ENCODE peak calls at places on chromosomes 1 and 21, in four cellular contexts. One of them, this sample, is unnamed. For H3K9me3, the result is how much of the 10 kb centered on the place peaks cover.

GRCh38 chr1:53031732-53032131 is 30.3 kb upstream of the PODN start:
- DNase-seq in fibroblast of lung: no peak
- DNase-seq in uterus: no peak
- DNase-seq in lung: no peak
- DNase-seq in this sample: no peak

GRCh38 chr21:35511298-35512162 is 462.4 kb upstream of the RUNX1 start:
- DNase-seq in fibroblast of lung: peak
- DNase-seq in uterus: no peak
- DNase-seq in lung: no peak
- DNase-seq in this sample: no peak

GRCh38 chr1:60942291-60942690 is 140.1 kb upstream of the NFIA start:
- DNase-seq in fibroblast of lung: no peak
- DNase-seq in uterus: no peak
- DNase-seq in lung: no peak
- DNase-seq in this sample: no peak

GRCh38 chr1:178465011-178465410 is 31.8 kb downstream of the CLEC20A start:
- DNase-seq in fibroblast of lung: peak
- DNase-seq in uterus: no peak
- DNase-seq in lung: no peak
- DNase-seq in this sample: no peak

GRCh38 chr1:98373055-98373454 is 288.5 kb upstream of the SNX7 start:
- DNase-seq in fibroblast of lung: no peak
- DNase-seq in uterus: no peak
- DNase-seq in lung: no peak
- DNase-seq in this sample: no peak

GRCh38 chr1:55970711-55971110 is 608.7 kb downstream of the PLPP3 start:
- DNase-seq in fibroblast of lung: peak
- DNase-seq in uterus: no peak
- DNase-seq in lung: no peak
- DNase-seq in this sample: no peak

GRCh38 chr1:151037032-151037431 is 646 bp downstream of the BNIPL start:
- DNase-seq in fibroblast of lung: no peak
- DNase-seq in uterus: no peak
- DNase-seq in lung: no peak
- DNase-seq in this sample: no peak

GRCh38 chr1:204408074-204408507 is 3.5 kb downstream of the PPP1R15B start:
- DNase-seq in fibroblast of lung: peak
- DNase-seq in uterus: peak
- DNase-seq in lung: peak
- DNase-seq in this sample: no peak

GRCh38 chr21:25360593-25360992 is 246.7 kb downstream of the MRPL39 start:
- DNase-seq in fibroblast of lung: no peak
- DNase-seq in uterus: no peak
- DNase-seq in lung: no peak
- DNase-seq in this sample: no peak

GRCh38 chr1:19563336-19564097 is 78.2 kb upstream of the CAPZB start:
- DNase-seq in fibroblast of lung: peak
- DNase-seq in uterus: peak
- DNase-seq in lung: peak
- DNase-seq in this sample: peak

GRCh38 chr1:18724801-18725200 is 94.2 kb downstream of the PAX7 start:
- DNase-seq in fibroblast of lung: no peak
- DNase-seq in uterus: no peak
- DNase-seq in lung: no peak
- DNase-seq in this sample: no peak

GRCh38 chr1:165424454-165425283 is 20.3 kb downstream of the RXRG start:
- DNase-seq in fibroblast of lung: peak
- DNase-seq in uterus: peak
- DNase-seq in lung: no peak
- DNase-seq in this sample: no peak

GRCh38 chr1:203906932-203907331 is 45.5 kb downstream of the SNRPE start:
- DNase-seq in fibroblast of lung: peak
- DNase-seq in uterus: no peak
- DNase-seq in lung: no peak
- DNase-seq in this sample: no peak

DNA sequence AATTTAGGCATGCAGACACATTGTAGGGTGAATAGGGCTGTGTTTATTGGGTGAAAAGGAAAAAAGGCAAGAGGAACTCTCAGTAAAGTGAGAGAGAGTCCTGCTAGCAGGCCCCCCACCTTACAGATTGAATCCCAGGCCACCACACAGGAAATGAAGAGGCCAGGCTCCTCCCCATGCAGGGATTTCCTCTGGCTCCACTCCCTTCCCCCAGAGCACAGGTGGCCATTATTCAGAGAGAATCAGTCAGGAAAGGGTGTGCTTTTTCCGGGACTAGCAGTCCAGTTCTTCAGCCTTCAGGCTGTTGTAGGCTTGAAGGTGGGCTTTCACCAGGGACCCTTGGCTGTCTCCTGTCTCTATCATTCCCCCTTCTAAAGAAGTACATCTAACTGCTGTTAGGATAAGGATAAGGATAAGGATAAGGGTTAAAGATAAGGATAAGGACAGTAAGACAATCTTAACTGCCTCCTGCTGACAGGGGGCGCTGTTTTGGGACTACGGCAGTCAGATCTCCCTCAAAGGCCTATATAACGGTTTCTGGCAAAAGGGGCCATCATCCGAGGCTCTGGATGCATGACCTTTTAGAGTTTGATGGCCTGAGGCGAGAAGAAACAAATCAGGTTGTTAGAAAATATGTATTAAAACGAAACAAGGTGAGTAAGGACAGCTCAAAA is 26.3 kb downstream of the ZNF648 start:
- DNase-seq in fibroblast of lung: no peak
- DNase-seq in uterus: no peak
- DNase-seq in lung: no peak
- DNase-seq in this sample: no peak
- TF ChIP-seq CTCF in fibroblast of lung: no peak
- TF ChIP-seq CTCF in uterus: no peak
- TF ChIP-seq CTCF in lung: no peak
- TF ChIP-seq CTCF in this sample: no peak

GRCh38 chr21:42541174-42541573 is 27.5 kb downstream of the SLC37A1 start:
- DNase-seq in fibroblast of lung: no peak
- DNase-seq in uterus: no peak
- DNase-seq in lung: no peak
- DNase-seq in this sample: no peak

GRCh38 chr21:42539342-42539741 is 25.7 kb downstream of the SLC37A1 start:
- DNase-seq in fibroblast of lung: no peak
- DNase-seq in uterus: no peak
- DNase-seq in lung: no peak
- DNase-seq in this sample: no peak

GRCh38 chr21:42541618-42542017 is 28.0 kb downstream of the SLC37A1 start:
- DNase-seq in fibroblast of lung: no peak
- DNase-seq in uterus: no peak
- DNase-seq in lung: no peak
- DNase-seq in this sample: no peak

GRCh38 chr21:42539931-42540343 is 26.3 kb downstream of the SLC37A1 start:
- DNase-seq in fibroblast of lung: no peak
- DNase-seq in uterus: no peak
- DNase-seq in lung: no peak
- DNase-seq in this sample: no peak

DNA sequence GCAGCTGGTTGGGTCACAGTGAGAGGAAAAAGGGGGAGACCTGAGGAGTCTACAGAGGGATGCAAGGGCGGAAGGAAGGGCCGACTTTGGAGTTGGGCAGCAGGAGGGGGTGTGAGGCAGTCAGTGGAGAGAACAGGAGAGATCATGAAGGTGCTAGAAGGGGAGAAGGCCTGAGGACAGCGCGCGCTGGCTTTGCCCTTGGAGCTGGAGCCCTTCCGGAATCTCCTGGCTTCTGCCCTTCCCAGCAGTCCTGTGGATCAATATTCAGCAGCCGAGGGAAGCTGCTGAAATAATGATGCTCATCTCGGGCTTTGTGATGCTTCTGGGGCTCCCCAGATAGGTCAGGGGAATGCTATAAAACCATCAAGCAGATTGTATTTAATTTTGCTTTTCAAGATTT is 26.7 kb downstream of the SLC37A1 start:
- DNase-seq in fibroblast of lung: no peak
- DNase-seq in uterus: no peak
- DNase-seq in lung: no peak
- DNase-seq in this sample: no peak
- H3K9me3 ChIP-seq in fibroblast of lung: under half
- H3K9me3 ChIP-seq in uterus: under half
- H3K9me3 ChIP-seq in lung: under half
- H3K9me3 ChIP-seq in this sample: under half

GRCh38 chr1:82755671-82756070 is 954.9 kb downstream of the ADGRL2 start:
- DNase-seq in fibroblast of lung: no peak
- DNase-seq in uterus: no peak
- DNase-seq in lung: no peak
- DNase-seq in this sample: no peak

GRCh38 chr1:82762829-82763532 is 962.2 kb downstream of the ADGRL2 start:
- DNase-seq in fibroblast of lung: peak
- DNase-seq in uterus: no peak
- DNase-seq in lung: no peak
- DNase-seq in this sample: no peak

GRCh38 chr1:82759035-82759434 is 958.3 kb downstream of the ADGRL2 start:
- DNase-seq in fibroblast of lung: no peak
- DNase-seq in uterus: no peak
- DNase-seq in lung: no peak
- DNase-seq in this sample: no peak
- TF ChIP-seq CTCF in fibroblast of lung: no peak
- TF ChIP-seq CTCF in uterus: no peak
- TF ChIP-seq CTCF in lung: no peak
- TF ChIP-seq CTCF in this sample: no peak

GRCh38 chr1:2969011-2969869 is 52.0 kb upstream of the ACTRT2 start:
- DNase-seq in fibroblast of lung: no peak
- DNase-seq in uterus: no peak
- DNase-seq in lung: no peak
- DNase-seq in this sample: no peak
- H3K9me3 ChIP-seq in fibroblast of lung: under half
- H3K9me3 ChIP-seq in uterus: under half
- H3K9me3 ChIP-seq in lung: under half
- H3K9me3 ChIP-seq in this sample: under half

GRCh38 chr1:1956586-1957532 is 37.8 kb upstream of the TMEM52 start:
- DNase-seq in fibroblast of lung: no peak
- DNase-seq in uterus: no peak
- DNase-seq in lung: no peak
- DNase-seq in this sample: no peak

GRCh38 chr1:1956101-1956500 is 37.0 kb upstream of the TMEM52 start:
- DNase-seq in fibroblast of lung: no peak
- DNase-seq in uterus: no peak
- DNase-seq in lung: no peak
- DNase-seq in this sample: no peak

GRCh38 chr1:1954831-1955441 is 35.9 kb upstream of the TMEM52 start:
- DNase-seq in fibroblast of lung: no peak
- DNase-seq in uterus: no peak
- DNase-seq in lung: no peak
- DNase-seq in this sample: no peak

GRCh38 chr1:1955651-1956094 is 36.6 kb upstream of the TMEM52 start:
- DNase-seq in fibroblast of lung: no peak
- DNase-seq in uterus: no peak
- DNase-seq in lung: no peak
- DNase-seq in this sample: no peak

DNA sequence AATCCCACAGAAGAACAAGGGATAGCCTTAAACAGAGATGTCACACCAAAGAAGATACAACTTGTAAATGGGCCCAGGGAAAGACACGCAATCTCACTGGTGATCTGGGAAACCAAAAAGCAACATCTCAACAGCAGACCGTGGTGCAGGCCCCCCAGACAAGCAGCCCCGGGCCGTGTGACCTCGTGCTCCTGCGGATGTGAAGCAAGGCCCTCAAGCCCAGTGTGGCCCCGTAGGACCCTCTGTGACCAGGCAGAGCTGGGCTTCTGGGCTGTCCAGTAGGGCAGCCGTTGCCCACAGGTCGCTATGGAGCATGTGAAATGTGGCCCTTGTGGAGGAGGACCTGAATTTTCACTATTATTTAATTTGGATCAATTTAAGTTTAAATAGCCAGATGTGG is 34.9 kb upstream of the TMEM52 start:
- DNase-seq in fibroblast of lung: no peak
- DNase-seq in uterus: no peak
- DNase-seq in lung: no peak
- DNase-seq in this sample: no peak
- TF ChIP-seq CTCF in fibroblast of lung: no peak
- TF ChIP-seq CTCF in uterus: no peak
- TF ChIP-seq CTCF in lung: no peak
- TF ChIP-seq CTCF in this sample: no peak

DNA sequence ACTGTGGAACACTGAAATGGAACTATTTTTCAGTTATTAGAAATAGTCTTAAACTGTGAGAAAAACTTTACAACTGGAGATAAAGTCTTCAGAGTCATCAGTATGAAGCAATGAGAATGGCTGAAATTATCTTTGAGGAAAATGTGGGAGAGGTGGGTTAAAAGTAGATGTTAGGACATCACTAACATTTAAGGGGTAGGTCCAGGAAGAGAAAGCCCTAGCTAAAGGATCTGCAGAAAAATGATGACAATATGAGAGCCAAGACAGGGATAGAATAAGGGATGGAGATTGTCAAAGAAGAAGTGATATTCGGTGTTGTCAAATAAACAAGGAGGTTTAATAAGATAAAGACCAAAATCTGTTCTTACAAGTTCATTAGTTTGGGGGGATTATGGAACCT is 123.3 kb upstream of the GPR52 start:
- DNase-seq in fibroblast of lung: no peak
- DNase-seq in uterus: no peak
- DNase-seq in lung: no peak
- DNase-seq in this sample: no peak
- H3K9me3 ChIP-seq in fibroblast of lung: under half
- H3K9me3 ChIP-seq in uterus: under half
- H3K9me3 ChIP-seq in lung: under half
- H3K9me3 ChIP-seq in this sample: half or more

GRCh38 chr1:70101774-70102173 is 103.6 kb downstream of the LRRC40 start:
- DNase-seq in fibroblast of lung: no peak
- DNase-seq in uterus: no peak
- DNase-seq in lung: no peak
- DNase-seq in this sample: no peak
- TF ChIP-seq CTCF in fibroblast of lung: no peak
- TF ChIP-seq CTCF in uterus: no peak
- TF ChIP-seq CTCF in lung: no peak
- TF ChIP-seq CTCF in this sample: no peak